ENCODE peak calls at places on chromosomes 5 and 9, in nine cellular contexts. One of them, this sample, is unnamed.

GRCh38 chr9:72526901-72527800 is 5.7 kb downstream of the TMC1 start:
- DNase-seq in OCI-LY7: no peak
- DNase-seq in fibroblast of lung: peak; percentile 89
- DNase-seq in body of pancreas: peak; percentile 84
- DNase-seq in upper lobe of right lung: peak; percentile 83
- DNase-seq in cardiac muscle cell: peak; percentile 23
- DNase-seq in MM.1S: no peak
- DNase-seq in pancreas: peak; percentile 43
- DNase-seq in colonic mucosa: peak; percentile 61
- DNase-seq in this sample: peak; percentile 78

GRCh38 chr5:58279259-58279658 is 180.6 kb downstream of the PLK2 start:
- DNase-seq in fibroblast of lung: no peak
- DNase-seq in MM.1S: no peak
- DNase-seq in cardiac muscle cell: no peak
- DNase-seq in upper lobe of right lung: no peak
- DNase-seq in OCI-LY7: no peak
- DNase-seq in body of pancreas: no peak
- DNase-seq in pancreas: no peak
- DNase-seq in colonic mucosa: no peak
- DNase-seq in this sample: no peak

GRCh38 chr5:176406436-176407052 is 9.8 kb downstream of the CLTB start:
- DNase-seq in MM.1S: peak; percentile 92
- DNase-seq in upper lobe of right lung: peak; percentile 25
- DNase-seq in colonic mucosa: no peak
- DNase-seq in body of pancreas: no peak
- DNase-seq in fibroblast of lung: no peak
- DNase-seq in cardiac muscle cell: no peak
- DNase-seq in pancreas: no peak
- DNase-seq in OCI-LY7: no peak
- DNase-seq in this sample: no peak

GRCh38 chr9:101398930-101399640 is 434 bp downstream of the ZNF189 start:
- DNase-seq in pancreas: peak; percentile 27
- DNase-seq in cardiac muscle cell: peak; percentile 12
- DNase-seq in OCI-LY7: peak; percentile 7
- DNase-seq in colonic mucosa: peak; percentile 26
- DNase-seq in upper lobe of right lung: no peak
- DNase-seq in body of pancreas: peak; percentile 19
- DNase-seq in fibroblast of lung: peak; percentile 2
- DNase-seq in MM.1S: peak; percentile 10
- DNase-seq in this sample: peak; percentile 55

GRCh38 chr9:94922691-94923107 is 196.2 kb downstream of the AOPEP start:
- DNase-seq in cardiac muscle cell: no peak
- DNase-seq in body of pancreas: no peak
- DNase-seq in MM.1S: no peak
- DNase-seq in upper lobe of right lung: no peak
- DNase-seq in OCI-LY7: peak; percentile 2
- DNase-seq in pancreas: no peak
- DNase-seq in colonic mucosa: no peak
- DNase-seq in fibroblast of lung: peak; percentile 58
- DNase-seq in this sample: no peak

GRCh38 chr5:131514316-131515275 is 120.4 kb downstream of the RAPGEF6 start:
- DNase-seq in body of pancreas: no peak
- DNase-seq in OCI-LY7: no peak
- DNase-seq in colonic mucosa: no peak
- DNase-seq in upper lobe of right lung: no peak
- DNase-seq in fibroblast of lung: no peak
- DNase-seq in cardiac muscle cell: no peak
- DNase-seq in MM.1S: peak; percentile 73
- DNase-seq in pancreas: no peak
- DNase-seq in this sample: no peak

GRCh38 chr5:68033961-68034581 is 181.5 kb upstream of the PIK3R1 start:
- DNase-seq in cardiac muscle cell: peak; percentile 69
- DNase-seq in body of pancreas: peak; percentile 74
- DNase-seq in upper lobe of right lung: no peak
- DNase-seq in MM.1S: no peak
- DNase-seq in OCI-LY7: no peak
- DNase-seq in colonic mucosa: peak; percentile 61
- DNase-seq in pancreas: peak; percentile 41
- DNase-seq in fibroblast of lung: peak; percentile 39
- DNase-seq in this sample: peak; percentile 91

GRCh38 chr5:132774406-132774805 is 2.6 kb downstream of the SEPTIN8 start:
- DNase-seq in colonic mucosa: no peak
- DNase-seq in cardiac muscle cell: no peak
- DNase-seq in pancreas: no peak
- DNase-seq in body of pancreas: no peak
- DNase-seq in MM.1S: no peak
- DNase-seq in OCI-LY7: no peak
- DNase-seq in upper lobe of right lung: no peak
- DNase-seq in fibroblast of lung: no peak
- DNase-seq in this sample: no peak

GRCh38 chr9:135890190-135890861 is 17.0 kb downstream of the CAMSAP1 start:
- DNase-seq in cardiac muscle cell: no peak
- DNase-seq in MM.1S: no peak
- DNase-seq in colonic mucosa: no peak
- DNase-seq in OCI-LY7: no peak
- DNase-seq in fibroblast of lung: no peak
- DNase-seq in upper lobe of right lung: peak; percentile 51
- DNase-seq in body of pancreas: no peak
- DNase-seq in pancreas: no peak
- DNase-seq in this sample: no peak

GRCh38 chr9:89667730-89668129 is 62.9 kb downstream of the GADD45G start:
- DNase-seq in colonic mucosa: peak; percentile 75
- DNase-seq in cardiac muscle cell: peak; percentile 65
- DNase-seq in fibroblast of lung: no peak
- DNase-seq in MM.1S: no peak
- DNase-seq in upper lobe of right lung: peak; percentile 82
- DNase-seq in body of pancreas: peak; percentile 80
- DNase-seq in pancreas: peak; percentile 73
- DNase-seq in OCI-LY7: no peak
- DNase-seq in this sample: no peak

GRCh38 chr9:89664896-89665329 is 60.1 kb downstream of the GADD45G start:
- DNase-seq in cardiac muscle cell: no peak
- DNase-seq in body of pancreas: peak; percentile 98
- DNase-seq in upper lobe of right lung: peak; percentile 89
- DNase-seq in pancreas: peak; percentile 95
- DNase-seq in fibroblast of lung: no peak
- DNase-seq in colonic mucosa: peak; percentile 89
- DNase-seq in OCI-LY7: no peak
- DNase-seq in MM.1S: no peak
- DNase-seq in this sample: no peak

GRCh38 chr9:89666364-89666763 is 61.6 kb downstream of the GADD45G start:
- DNase-seq in fibroblast of lung: no peak
- DNase-seq in upper lobe of right lung: peak; percentile 60
- DNase-seq in MM.1S: no peak
- DNase-seq in OCI-LY7: no peak
- DNase-seq in cardiac muscle cell: no peak
- DNase-seq in colonic mucosa: no peak
- DNase-seq in pancreas: no peak
- DNase-seq in body of pancreas: no peak
- DNase-seq in this sample: no peak

GRCh38 chr9:89668216-89668867 is 63.5 kb downstream of the GADD45G start:
- DNase-seq in cardiac muscle cell: no peak
- DNase-seq in upper lobe of right lung: no peak
- DNase-seq in colonic mucosa: no peak
- DNase-seq in MM.1S: no peak
- DNase-seq in fibroblast of lung: no peak
- DNase-seq in OCI-LY7: no peak
- DNase-seq in body of pancreas: no peak
- DNase-seq in pancreas: no peak
- DNase-seq in this sample: no peak

DNA sequence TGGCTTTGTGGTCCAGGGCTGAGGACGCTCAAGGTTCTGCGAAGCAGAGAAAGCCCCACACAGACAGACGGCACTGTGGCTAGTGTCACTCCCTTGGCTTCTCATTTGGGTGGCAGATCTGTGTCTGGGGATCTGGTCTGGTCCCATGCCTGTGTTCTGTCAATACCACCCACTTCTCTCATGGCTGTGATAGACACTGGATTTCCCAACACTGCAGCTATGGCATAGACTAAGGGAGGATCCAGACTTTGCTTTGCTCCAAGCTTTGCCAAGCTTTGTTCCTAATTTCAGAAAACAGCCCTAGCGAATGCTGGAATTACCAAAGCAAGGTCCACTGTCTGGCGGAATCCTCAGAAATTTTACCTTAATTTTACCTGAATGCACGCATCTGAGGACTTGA is 62.1 kb downstream of the GADD45G start:
- DNase-seq in MM.1S: no peak
- DNase-seq in upper lobe of right lung: no peak
- DNase-seq in fibroblast of lung: no peak
- DNase-seq in OCI-LY7: no peak
- DNase-seq in body of pancreas: no peak
- DNase-seq in colonic mucosa: no peak
- DNase-seq in pancreas: no peak
- DNase-seq in cardiac muscle cell: peak; percentile 21
- DNase-seq in this sample: no peak
- H3K4me1 ChIP-seq in MM.1S: no peaks in the 10 kb centered on the region
- H3K4me1 ChIP-seq in upper lobe of right lung: peaks cover 33% of the 10 kb centered on the region
- H3K4me1 ChIP-seq in fibroblast of lung: no peaks in the 10 kb centered on the region
- H3K4me1 ChIP-seq in OCI-LY7: no peaks in the 10 kb centered on the region
- H3K4me1 ChIP-seq in body of pancreas: peaks cover 94% of the 10 kb centered on the region
- H3K4me1 ChIP-seq in colonic mucosa: peaks cover 13% of the 10 kb centered on the region
- H3K4me1 ChIP-seq in pancreas: peaks cover 75% of the 10 kb centered on the region
- H3K4me1 ChIP-seq in cardiac muscle cell: peaks cover 19% of the 10 kb centered on the region
- H3K4me1 ChIP-seq in this sample: peaks cover 14% of the 10 kb centered on the region

DNA sequence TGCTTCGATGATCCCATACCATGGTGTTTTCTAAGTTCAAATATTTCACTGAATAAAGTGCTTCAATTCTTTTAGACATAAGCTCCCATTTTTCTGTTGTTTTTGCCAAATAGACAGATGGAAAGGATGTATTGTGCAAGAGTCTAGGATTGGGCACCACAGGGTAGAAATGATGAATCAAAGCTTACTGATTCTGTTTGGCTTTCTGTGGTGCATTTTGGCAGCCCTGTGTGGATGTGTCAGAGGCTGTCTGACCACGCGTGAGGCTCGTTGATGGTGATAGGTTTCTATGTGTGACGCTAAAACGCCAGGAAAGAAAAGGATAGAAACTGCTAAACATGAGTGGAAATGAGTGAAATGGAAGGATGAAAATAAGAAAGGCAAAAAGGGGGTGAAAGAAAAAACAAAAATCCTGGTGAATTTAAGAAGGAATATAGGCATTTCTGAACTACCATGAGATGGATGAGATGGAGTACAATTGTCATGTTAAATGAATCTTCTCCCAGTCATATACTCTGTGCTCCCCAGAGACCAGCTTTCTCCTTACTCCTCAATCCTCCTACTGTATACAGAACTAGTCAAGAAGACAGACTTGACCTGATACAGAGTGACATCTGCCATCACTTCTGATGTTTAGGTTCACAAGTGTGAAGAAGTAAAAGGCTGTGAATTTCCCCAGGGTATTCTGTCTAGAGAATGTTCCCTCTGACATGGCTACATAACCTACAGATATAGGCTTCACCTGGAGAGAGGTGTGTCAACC is 54.4 kb downstream of the ANKH start:
- DNase-seq in MM.1S: no peak
- DNase-seq in upper lobe of right lung: no peak
- DNase-seq in colonic mucosa: no peak
- DNase-seq in body of pancreas: no peak
- DNase-seq in pancreas: no peak
- DNase-seq in OCI-LY7: no peak
- DNase-seq in fibroblast of lung: peak; percentile 95
- DNase-seq in cardiac muscle cell: no peak
- DNase-seq in this sample: no peak
- H3K27ac ChIP-seq in MM.1S: no peak overlapping the region
- H3K27ac ChIP-seq in upper lobe of right lung: no peak overlapping the region
- H3K27ac ChIP-seq in colonic mucosa: no peak overlapping the region
- H3K27ac ChIP-seq in body of pancreas: no peak overlapping the region
- H3K27ac ChIP-seq in pancreas: no peak overlapping the region
- H3K27ac ChIP-seq in OCI-LY7: no peak overlapping the region
- H3K27ac ChIP-seq in fibroblast of lung: peak overlapping the region; percentile 61
- H3K27ac ChIP-seq in cardiac muscle cell: no peak overlapping the region
- H3K27ac ChIP-seq in this sample: no peak overlapping the region

GRCh38 chr9:113641100-113641885 is 177.8 kb downstream of the RGS3 start:
- DNase-seq in colonic mucosa: no peak
- DNase-seq in pancreas: no peak
- DNase-seq in upper lobe of right lung: no peak
- DNase-seq in cardiac muscle cell: no peak
- DNase-seq in body of pancreas: no peak
- DNase-seq in MM.1S: no peak
- DNase-seq in fibroblast of lung: no peak
- DNase-seq in OCI-LY7: no peak
- DNase-seq in this sample: no peak

GRCh38 chr9:113636693-113637092 is 173.2 kb downstream of the RGS3 start:
- DNase-seq in cardiac muscle cell: no peak
- DNase-seq in MM.1S: no peak
- DNase-seq in upper lobe of right lung: peak; percentile 5
- DNase-seq in colonic mucosa: no peak
- DNase-seq in body of pancreas: peak; percentile 3
- DNase-seq in pancreas: no peak
- DNase-seq in OCI-LY7: no peak
- DNase-seq in fibroblast of lung: no peak
- DNase-seq in this sample: no peak

GRCh38 chr9:113638504-113638903 is 175.0 kb downstream of the RGS3 start:
- DNase-seq in MM.1S: no peak
- DNase-seq in body of pancreas: no peak
- DNase-seq in cardiac muscle cell: no peak
- DNase-seq in upper lobe of right lung: no peak
- DNase-seq in fibroblast of lung: no peak
- DNase-seq in colonic mucosa: no peak
- DNase-seq in OCI-LY7: no peak
- DNase-seq in pancreas: no peak
- DNase-seq in this sample: no peak

GRCh38 chr9:113640418-113640817 is 176.9 kb downstream of the RGS3 start:
- DNase-seq in fibroblast of lung: no peak
- DNase-seq in MM.1S: no peak
- DNase-seq in OCI-LY7: no peak
- DNase-seq in body of pancreas: peak; percentile 5
- DNase-seq in pancreas: no peak
- DNase-seq in upper lobe of right lung: peak; percentile 29
- DNase-seq in cardiac muscle cell: no peak
- DNase-seq in colonic mucosa: no peak
- DNase-seq in this sample: no peak

GRCh38 chr9:113638916-113639315 is 175.4 kb downstream of the RGS3 start:
- DNase-seq in fibroblast of lung: no peak
- DNase-seq in body of pancreas: no peak
- DNase-seq in OCI-LY7: no peak
- DNase-seq in upper lobe of right lung: peak; percentile 9
- DNase-seq in MM.1S: no peak
- DNase-seq in cardiac muscle cell: no peak
- DNase-seq in colonic mucosa: no peak
- DNase-seq in pancreas: no peak
- DNase-seq in this sample: no peak
- H3K4me1 ChIP-seq in fibroblast of lung: peaks cover 4% of the 10 kb centered on the region
- H3K4me1 ChIP-seq in body of pancreas: no peaks in the 10 kb centered on the region
- H3K4me1 ChIP-seq in OCI-LY7: no peaks in the 10 kb centered on the region
- H3K4me1 ChIP-seq in upper lobe of right lung: no peaks in the 10 kb centered on the region
- H3K4me1 ChIP-seq in MM.1S: no peaks in the 10 kb centered on the region
- H3K4me1 ChIP-seq in cardiac muscle cell: peaks cover 30% of the 10 kb centered on the region
- H3K4me1 ChIP-seq in colonic mucosa: no peaks in the 10 kb centered on the region
- H3K4me1 ChIP-seq in pancreas: no peaks in the 10 kb centered on the region
- H3K4me1 ChIP-seq in this sample: no peaks in the 10 kb centered on the region

GRCh38 chr9:68522954-68523353 is 17.7 kb downstream of the TMEM252 start:
- DNase-seq in body of pancreas: no peak
- DNase-seq in MM.1S: no peak
- DNase-seq in fibroblast of lung: no peak
- DNase-seq in colonic mucosa: no peak
- DNase-seq in OCI-LY7: no peak
- DNase-seq in pancreas: no peak
- DNase-seq in cardiac muscle cell: no peak
- DNase-seq in upper lobe of right lung: no peak
- DNase-seq in this sample: no peak

GRCh38 chr9:68523367-68523936 is 17.2 kb downstream of the TMEM252 start:
- DNase-seq in upper lobe of right lung: no peak
- DNase-seq in fibroblast of lung: no peak
- DNase-seq in colonic mucosa: no peak
- DNase-seq in body of pancreas: no peak
- DNase-seq in cardiac muscle cell: no peak
- DNase-seq in MM.1S: no peak
- DNase-seq in pancreas: no peak
- DNase-seq in OCI-LY7: no peak
- DNase-seq in this sample: no peak

GRCh38 chr9:68522126-68522525 is 18.6 kb downstream of the TMEM252 start:
- DNase-seq in MM.1S: no peak
- DNase-seq in pancreas: no peak
- DNase-seq in body of pancreas: no peak
- DNase-seq in cardiac muscle cell: no peak
- DNase-seq in colonic mucosa: no peak
- DNase-seq in OCI-LY7: no peak
- DNase-seq in upper lobe of right lung: no peak
- DNase-seq in fibroblast of lung: no peak
- DNase-seq in this sample: no peak
- H3K27ac ChIP-seq in MM.1S: no peak overlapping the region
- H3K27ac ChIP-seq in pancreas: no peak overlapping the region
- H3K27ac ChIP-seq in body of pancreas: no peak overlapping the region
- H3K27ac ChIP-seq in cardiac muscle cell: no peak overlapping the region
- H3K27ac ChIP-seq in colonic mucosa: no peak overlapping the region
- H3K27ac ChIP-seq in OCI-LY7: no peak overlapping the region
- H3K27ac ChIP-seq in upper lobe of right lung: no peak overlapping the region
- H3K27ac ChIP-seq in fibroblast of lung: no peak overlapping the region
- H3K27ac ChIP-seq in this sample: no peak overlapping the region

This sample was measured in testis.